ENCODE peak calls at places on chromosome 7, in six cellular contexts. One of them, this sample, is unnamed.

GRCh38 chr7:4131043-4131442 is 551.1 kb upstream of the FOXK1 start:
- DNase-seq in IMR-90: no peak
- DNase-seq in A549: no peak
- DNase-seq in heart left ventricle: no peak
- DNase-seq in spleen: peak
- DNase-seq in breast epithelium: no peak
- DNase-seq in this sample: no peak

GRCh38 chr7:134856141-134856540 is 76.7 kb downstream of the CALD1 start:
- DNase-seq in IMR-90: no peak
- DNase-seq in A549: no peak
- DNase-seq in heart left ventricle: no peak
- DNase-seq in spleen: no peak
- DNase-seq in breast epithelium: no peak
- DNase-seq in this sample: no peak

GRCh38 chr7:79298145-79298760 is 155.2 kb downstream of the MAGI2 start:
- DNase-seq in IMR-90: peak
- DNase-seq in A549: peak
- DNase-seq in heart left ventricle: no peak
- DNase-seq in spleen: no peak
- DNase-seq in breast epithelium: no peak
- DNase-seq in this sample: no peak

GRCh38 chr7:156475179-156475578 is 165.4 kb upstream of the RNF32 start:
- DNase-seq in IMR-90: no peak
- DNase-seq in A549: no peak
- DNase-seq in heart left ventricle: no peak
- DNase-seq in spleen: no peak
- DNase-seq in breast epithelium: no peak
- DNase-seq in this sample: no peak

GRCh38 chr7:25014735-25015134 is 34.8 kb upstream of the OSBPL3 start:
- DNase-seq in IMR-90: peak
- DNase-seq in A549: no peak
- DNase-seq in heart left ventricle: no peak
- DNase-seq in spleen: no peak
- DNase-seq in breast epithelium: no peak
- DNase-seq in this sample: no peak

GRCh38 chr7:155885162-155886160 is 73.2 kb upstream of the SHH start:
- DNase-seq in IMR-90: peak
- DNase-seq in A549: peak
- DNase-seq in heart left ventricle: peak
- DNase-seq in spleen: peak
- DNase-seq in breast epithelium: no peak
- DNase-seq in this sample: no peak

GRCh38 chr7:90671571-90671970 is 75.5 kb downstream of the CDK14 start:
- DNase-seq in IMR-90: no peak
- DNase-seq in A549: no peak
- DNase-seq in heart left ventricle: no peak
- DNase-seq in spleen: no peak
- DNase-seq in breast epithelium: no peak
- DNase-seq in this sample: no peak

GRCh38 chr7:113636727-113637421 is 281.9 kb downstream of the PPP1R3A start:
- DNase-seq in IMR-90: peak
- DNase-seq in A549: no peak
- DNase-seq in heart left ventricle: no peak
- DNase-seq in spleen: no peak
- DNase-seq in breast epithelium: no peak
- DNase-seq in this sample: no peak

GRCh38 chr7:141477866-141478265 is 73.3 kb upstream of the AGK start:
- DNase-seq in IMR-90: no peak
- DNase-seq in A549: no peak
- DNase-seq in heart left ventricle: peak
- DNase-seq in spleen: no peak
- DNase-seq in breast epithelium: no peak
- DNase-seq in this sample: no peak

GRCh38 chr7:27169658-27170493 is 4.2 kb downstream of the HOXA10 start:
- DNase-seq in IMR-90: no peak
- DNase-seq in A549: no peak
- DNase-seq in heart left ventricle: no peak
- DNase-seq in spleen: peak
- DNase-seq in breast epithelium: peak
- DNase-seq in this sample: peak

DNA sequence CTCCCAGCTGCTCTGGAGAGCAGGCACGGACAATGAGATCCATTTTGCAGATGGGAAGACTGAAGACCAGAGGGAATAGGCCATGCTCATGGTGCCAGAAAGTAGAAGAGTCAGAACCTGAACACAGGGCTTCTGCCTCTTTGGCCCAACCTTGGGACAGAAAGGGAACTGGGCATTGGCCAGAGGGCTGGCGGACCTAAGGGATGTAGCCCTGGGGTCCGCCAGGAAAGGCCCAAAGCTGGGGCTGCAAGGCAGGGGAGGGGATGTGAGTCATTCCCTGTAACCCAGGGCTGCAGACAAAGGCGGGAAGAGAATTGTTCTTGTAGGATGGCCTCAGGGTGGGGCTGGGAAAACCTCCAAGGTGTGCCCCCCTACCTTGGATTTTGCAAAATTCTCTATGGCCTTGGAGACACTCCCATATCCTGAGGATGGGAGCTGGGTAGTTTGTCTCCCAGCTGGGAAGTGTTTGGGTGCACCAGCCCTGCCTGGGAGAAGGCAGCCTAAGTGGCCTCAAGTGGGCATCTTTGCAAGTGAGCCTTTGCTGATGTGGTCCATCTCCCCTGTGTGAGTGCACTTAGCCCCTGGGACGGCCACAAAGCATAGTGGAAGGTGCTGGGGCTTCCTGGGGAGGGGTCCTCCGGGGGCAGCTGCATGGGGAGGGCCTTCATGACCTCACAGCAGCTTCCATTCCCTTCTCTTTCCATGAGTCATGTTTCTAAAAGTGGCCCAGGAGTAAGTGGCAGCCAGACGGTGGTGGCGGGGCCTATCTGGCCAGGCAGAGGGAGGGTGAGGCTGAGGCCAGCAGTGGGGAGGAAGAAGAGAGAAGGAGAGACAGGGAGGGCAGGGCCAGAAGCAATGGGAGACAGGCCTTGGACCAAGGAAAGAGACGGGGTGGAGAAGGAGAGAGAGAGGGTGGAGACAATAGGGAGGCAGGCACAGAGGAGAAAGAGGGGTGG is 9.2 kb downstream of the AQP1 start:
- DNase-seq in IMR-90: peak
- DNase-seq in A549: no peak
- DNase-seq in heart left ventricle: peak
- DNase-seq in spleen: peak
- DNase-seq in breast epithelium: peak
- DNase-seq in this sample: peak
- H3K27ac ChIP-seq in IMR-90: no peak
- H3K27ac ChIP-seq in A549: no peak
- H3K27ac ChIP-seq in heart left ventricle: peak
- H3K27ac ChIP-seq in spleen: no peak
- H3K27ac ChIP-seq in breast epithelium: peak
- H3K27ac ChIP-seq in this sample: peak

GRCh38 chr7:356087-356486 is 66.1 kb downstream of the FOXL3 start:
- DNase-seq in IMR-90: no peak
- DNase-seq in A549: no peak
- DNase-seq in heart left ventricle: no peak
- DNase-seq in spleen: no peak
- DNase-seq in breast epithelium: no peak
- DNase-seq in this sample: no peak

GRCh38 chr7:356691-357462 is 66.9 kb downstream of the FOXL3 start:
- DNase-seq in IMR-90: no peak
- DNase-seq in A549: no peak
- DNase-seq in heart left ventricle: no peak
- DNase-seq in spleen: no peak
- DNase-seq in breast epithelium: no peak
- DNase-seq in this sample: no peak

GRCh38 chr7:354597-355470 is 64.9 kb downstream of the FOXL3 start:
- DNase-seq in IMR-90: no peak
- DNase-seq in A549: no peak
- DNase-seq in heart left ventricle: no peak
- DNase-seq in spleen: no peak
- DNase-seq in breast epithelium: no peak
- DNase-seq in this sample: no peak

GRCh38 chr7:353746-354325 is 63.9 kb downstream of the FOXL3 start:
- DNase-seq in IMR-90: no peak
- DNase-seq in A549: no peak
- DNase-seq in heart left ventricle: no peak
- DNase-seq in spleen: peak
- DNase-seq in breast epithelium: no peak
- DNase-seq in this sample: peak

GRCh38 chr7:355568-355967 is 65.6 kb downstream of the FOXL3 start:
- DNase-seq in IMR-90: no peak
- DNase-seq in A549: no peak
- DNase-seq in heart left ventricle: no peak
- DNase-seq in spleen: no peak
- DNase-seq in breast epithelium: no peak
- DNase-seq in this sample: no peak
- TF ChIP-seq POLR2A in IMR-90: no peak
- TF ChIP-seq POLR2A in A549: no peak
- TF ChIP-seq POLR2A in heart left ventricle: no peak
- TF ChIP-seq POLR2A in spleen: no peak
- TF ChIP-seq POLR2A in breast epithelium: no peak
- TF ChIP-seq POLR2A in this sample: no peak

GRCh38 chr7:21184956-21185355 is 242.9 kb upstream of the SP4 start:
- DNase-seq in IMR-90: no peak
- DNase-seq in A549: no peak
- DNase-seq in heart left ventricle: no peak
- DNase-seq in spleen: no peak
- DNase-seq in breast epithelium: no peak
- DNase-seq in this sample: no peak
- H3K27ac ChIP-seq in IMR-90: no peak
- H3K27ac ChIP-seq in A549: no peak
- H3K27ac ChIP-seq in heart left ventricle: no peak
- H3K27ac ChIP-seq in spleen: no peak
- H3K27ac ChIP-seq in breast epithelium: no peak
- H3K27ac ChIP-seq in this sample: no peak

GRCh38 chr7:22823142-22823497 is 471 bp upstream of the TOMM7 start:
- DNase-seq in IMR-90: no peak
- DNase-seq in A549: no peak
- DNase-seq in heart left ventricle: no peak
- DNase-seq in spleen: no peak
- DNase-seq in breast epithelium: no peak
- DNase-seq in this sample: no peak

GRCh38 chr7:22819476-22819875 is 3.2 kb downstream of the TOMM7 start:
- DNase-seq in IMR-90: no peak
- DNase-seq in A549: no peak
- DNase-seq in heart left ventricle: no peak
- DNase-seq in spleen: no peak
- DNase-seq in breast epithelium: no peak
- DNase-seq in this sample: no peak

GRCh38 chr7:22824760-22825159 is 2.1 kb upstream of the TOMM7 start:
- DNase-seq in IMR-90: no peak
- DNase-seq in A549: no peak
- DNase-seq in heart left ventricle: no peak
- DNase-seq in spleen: no peak
- DNase-seq in breast epithelium: no peak
- DNase-seq in this sample: no peak

GRCh38 chr7:22822486-22823141 is at the start of gene TOMM7:
- DNase-seq in IMR-90: peak
- DNase-seq in A549: peak
- DNase-seq in heart left ventricle: peak
- DNase-seq in spleen: peak
- DNase-seq in breast epithelium: peak
- DNase-seq in this sample: peak

DNA sequence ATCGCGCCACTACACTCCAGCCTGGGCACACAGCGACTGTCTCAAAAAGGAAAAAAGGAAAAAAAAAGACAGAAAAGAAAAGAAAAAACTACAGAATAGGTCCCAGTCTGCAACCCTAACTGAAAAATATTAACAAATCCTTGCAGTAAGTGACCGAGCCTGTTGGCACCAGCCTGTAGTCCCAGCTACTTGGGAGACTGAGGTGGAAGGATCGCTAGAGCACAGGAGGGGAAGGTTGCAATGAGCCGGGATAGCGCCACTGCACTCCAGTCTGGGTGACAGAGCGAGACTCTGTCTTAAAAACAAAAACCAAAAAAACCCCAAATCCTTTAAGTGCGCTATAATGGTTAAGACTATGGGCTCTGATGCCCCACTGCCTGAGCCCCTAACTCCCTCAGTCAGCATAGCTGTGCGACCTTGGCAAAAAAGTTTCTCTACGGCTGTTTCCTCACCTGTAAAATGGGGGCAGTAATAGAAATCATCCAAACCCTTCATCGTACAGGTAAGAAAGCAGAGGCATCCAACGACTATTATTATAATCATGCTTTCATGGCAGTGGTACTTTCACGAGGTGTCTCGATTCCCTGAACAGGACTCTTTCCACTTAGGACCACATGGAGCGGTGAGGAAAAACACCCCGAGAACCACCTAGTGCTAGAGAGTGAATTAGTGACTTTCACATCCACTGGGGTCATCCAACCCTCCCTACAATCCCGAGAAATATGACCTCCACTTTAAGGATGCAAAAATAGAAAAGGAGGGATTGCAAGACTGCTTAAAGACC is 755 bp downstream of the TOMM7 start:
- DNase-seq in IMR-90: no peak
- DNase-seq in A549: no peak
- DNase-seq in heart left ventricle: no peak
- DNase-seq in spleen: no peak
- DNase-seq in breast epithelium: no peak
- DNase-seq in this sample: no peak
- TF ChIP-seq POLR2A in IMR-90: no peak
- TF ChIP-seq POLR2A in A549: no peak
- TF ChIP-seq POLR2A in heart left ventricle: no peak
- TF ChIP-seq POLR2A in spleen: no peak
- TF ChIP-seq POLR2A in breast epithelium: no peak
- TF ChIP-seq POLR2A in this sample: no peak

DNA sequence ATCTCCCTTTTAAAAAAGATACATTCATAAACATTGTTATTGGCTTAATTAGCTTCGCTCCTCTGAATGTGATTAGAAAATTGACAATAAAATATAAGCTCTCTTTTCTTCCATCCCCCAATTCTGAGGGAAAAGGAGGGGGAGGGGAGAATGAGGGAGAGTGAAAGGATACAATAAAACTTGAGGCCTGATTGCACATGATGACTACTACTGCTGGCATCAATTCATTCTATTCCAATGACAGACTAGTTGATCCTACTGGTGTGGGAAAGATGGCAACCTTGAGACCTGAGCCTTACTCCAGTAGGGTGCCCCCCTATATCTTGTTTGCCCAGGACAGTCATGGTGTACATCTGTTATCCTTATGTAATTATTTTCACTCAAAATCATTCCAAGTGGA is 4.5 kb upstream of the IQUB start:
- DNase-seq in IMR-90: peak
- DNase-seq in A549: no peak
- DNase-seq in heart left ventricle: no peak
- DNase-seq in spleen: no peak
- DNase-seq in breast epithelium: no peak
- DNase-seq in this sample: no peak
- H3K27ac ChIP-seq in IMR-90: no peak
- H3K27ac ChIP-seq in A549: peak
- H3K27ac ChIP-seq in heart left ventricle: no peak
- H3K27ac ChIP-seq in spleen: no peak
- H3K27ac ChIP-seq in breast epithelium: no peak
- H3K27ac ChIP-seq in this sample: no peak

This sample was measured in upper lobe of left lung.